ENCODE peak calls at places on chromosome 13, in nine cellular contexts. U, C, S, P, D, J, W, Z and X are unnamed samples.

GRCh38 chr13:113822956-113823744 is 40.7 kb downstream of the GAS6 start:
- DNase-seq in U (no peak), C (no peak), S (no peak), P (no peak), D (no peak), J (no peak), W (no peak), Z (no peak), X (no peak)

GRCh38 chr13:27919934-27920676 is at the start of gene PDX1:
- DNase-seq in U (no peak), C (peak), S (peak), P (no peak), D (peak), J (no peak), W (no peak), Z (no peak), X (no peak)

GRCh38 chr13:47420568-47420967 is 523.7 kb upstream of the HTR2A start:
- DNase-seq in U (peak), C (no peak), S (peak), P (no peak), D (no peak), J (peak), W (peak), Z (no peak), X (no peak)

GRCh38 chr13:97194473-97194872 is 27.7 kb upstream of the MBNL2 start:
- DNase-seq in U (peak), C (no peak), S (peak), P (no peak), D (no peak), J (no peak), W (peak), Z (peak), X (no peak)

GRCh38 chr13:94416454-94417080 is 62.9 kb downstream of the DCT start:
- DNase-seq in U (peak), C (peak), S (peak), P (no peak), D (no peak), J (peak), W (no peak), Z (no peak), X (no peak)

GRCh38 chr13:111219306-111219705 is 101.1 kb upstream of the TEX29 start:
- DNase-seq in U (peak), C (no peak), S (peak), P (peak), D (no peak), J (no peak), W (peak), Z (peak), X (no peak)

GRCh38 chr13:33487575-33488243 is 202.2 kb upstream of the STARD13 start:
- DNase-seq in U (peak), C (no peak), S (peak), P (no peak), D (no peak), J (peak), W (peak), Z (no peak), X (no peak)

GRCh38 chr13:76646946-76647345 is 239.3 kb downstream of the KCTD12 start:
- DNase-seq in U (peak), C (no peak), S (peak), P (no peak), D (no peak), J (no peak), W (peak), Z (no peak), X (no peak)

GRCh38 chr13:105346141-105346766 is 1189.2 kb downstream of the EFNB2 start:
- DNase-seq in U (peak), C (no peak), S (peak), P (peak), D (no peak), J (no peak), W (peak), Z (peak), X (no peak)

GRCh38 chr13:51370116-51370515 is 30.6 kb downstream of the SERPINE3 start:
- DNase-seq in U (peak), C (no peak), S (peak), P (no peak), D (no peak), J (no peak), W (no peak), Z (peak), X (no peak)

GRCh38 chr13:83452292-83452950 is 429.9 kb downstream of the SLITRK1 start:
- DNase-seq in U (no peak), C (no peak), S (no peak), P (no peak), D (no peak), J (no peak), W (no peak), Z (no peak), X (no peak)

GRCh38 chr13:102846261-102847015 is 606 bp downstream of the ERCC5 start:
- DNase-seq in U (peak), C (peak), S (peak), P (no peak), D (peak), J (peak), W (peak), Z (no peak), X (no peak)

GRCh38 chr13:26007774-26008173 is 44.0 kb downstream of the SHISA2 start:
- DNase-seq in U (no peak), C (no peak), S (no peak), P (no peak), D (no peak), J (no peak), W (no peak), Z (no peak), X (no peak)

GRCh38 chr13:77150651-77151050 is 123.7 kb upstream of the FBXL3 start:
- DNase-seq in U (no peak), C (no peak), S (no peak), P (no peak), D (no peak), J (no peak), W (no peak), Z (no peak), X (no peak)

GRCh38 chr13:95245072-95245471 is 56.2 kb downstream of the ABCC4 start:
- DNase-seq in U (no peak), C (no peak), S (no peak), P (no peak), D (peak), J (peak), W (no peak), Z (no peak), X (no peak)

GRCh38 chr13:48838193-48839000 is 137.3 kb upstream of the FNDC3A start:
- DNase-seq in U (peak), C (no peak), S (peak), P (peak), D (no peak), J (no peak), W (peak), Z (no peak), X (no peak)

GRCh38 chr13:33868343-33868994 is 50.5 kb downstream of the RFC3 start:
- DNase-seq in U (no peak), C (no peak), S (no peak), P (no peak), D (no peak), J (no peak), W (no peak), Z (no peak), X (no peak)

GRCh38 chr13:51234676-51235075 is 12.5 kb downstream of the FAM124A start:
- DNase-seq in U (no peak), C (no peak), S (no peak), P (no peak), D (no peak), J (no peak), W (no peak), Z (no peak), X (no peak)

GRCh38 chr13:39875111-39875510 is 219.6 kb downstream of the COG6 start:
- DNase-seq in U (peak), C (no peak), S (no peak), P (no peak), D (no peak), J (no peak), W (no peak), Z (no peak), X (no peak)

GRCh38 chr13:98396071-98396710 is 180.7 kb downstream of the STK24 start:
- DNase-seq in U (no peak), C (no peak), S (no peak), P (no peak), D (no peak), J (no peak), W (no peak), Z (no peak), X (no peak)

GRCh38 chr13:69155136-69155535 is 952.5 kb upstream of the ATXN8OS start:
- DNase-seq in U (no peak), C (no peak), S (no peak), P (no peak), D (no peak), J (no peak), W (no peak), Z (no peak), X (no peak)

GRCh38 chr13:24827799-24828198 is 63.8 kb downstream of the RNF17 start:
- DNase-seq in U (no peak), C (no peak), S (no peak), P (no peak), D (no peak), J (no peak), W (no peak), Z (no peak), X (no peak)

GRCh38 chr13:45333973-45334922 is 6.7 kb downstream of the TPT1 start:
- DNase-seq in U (peak), C (no peak), S (peak), P (no peak), D (no peak), J (no peak), W (peak), Z (no peak), X (no peak)

GRCh38 chr13:22594041-22594440 is 586.7 kb upstream of the SGCG start:
- DNase-seq in U (no peak), C (no peak), S (no peak), P (no peak), D (no peak), J (no peak), W (no peak), Z (no peak), X (no peak)

GRCh38 chr13:65095118-65095517 is 2135.0 kb downstream of the PCDH9 start:
- DNase-seq in U (no peak), C (no peak), S (no peak), P (no peak), D (no peak), J (no peak), W (no peak), Z (no peak), X (no peak)

GRCh38 chr13:40546047-40546446 is 120.4 kb downstream of the FOXO1 start:
- DNase-seq in U (no peak), C (no peak), S (no peak), P (no peak), D (no peak), J (no peak), W (no peak), Z (no peak), X (no peak)

GRCh38 chr13:105737688-105738087 is 797.8 kb downstream of the EFNB2 start:
- DNase-seq in U (no peak), C (no peak), S (no peak), P (no peak), D (no peak), J (no peak), W (no peak), Z (no peak), X (no peak)

GRCh38 chr13:28532226-28533048 is 37.5 kb upstream of the FLT1 start:
- DNase-seq in U (peak), C (peak), S (peak), P (no peak), D (no peak), J (no peak), W (no peak), Z (no peak), X (no peak)

GRCh38 chr13:42061943-42062342 is 13.5 kb downstream of the DGKH start:
- DNase-seq in U (no peak), C (no peak), S (no peak), P (no peak), D (no peak), J (no peak), W (no peak), Z (no peak), X (no peak)

GRCh38 chr13:21336609-21337008 is 122.5 kb downstream of the ZDHHC20 start:
- DNase-seq in U (no peak), C (no peak), S (no peak), P (no peak), D (peak), J (no peak), W (no peak), Z (no peak), X (no peak)

GRCh38 chr13:80086304-80086721 is 254.6 kb downstream of the SPRY2 start:
- DNase-seq in U (peak), C (no peak), S (no peak), P (no peak), D (no peak), J (no peak), W (no peak), Z (no peak), X (no peak)

GRCh38 chr13:100131863-100132574 is 43.1 kb downstream of the PCCA start:
- DNase-seq in U (peak), C (no peak), S (peak), P (peak), D (no peak), J (peak), W (peak), Z (peak), X (no peak)

GRCh38 chr13:97445504-97446187 is 11.7 kb downstream of the RAP2A start:
- DNase-seq in U (no peak), C (no peak), S (no peak), P (no peak), D (no peak), J (no peak), W (no peak), Z (no peak), X (no peak)

GRCh38 chr13:26618726-26619125 is 61.2 kb downstream of the WASF3 start:
- DNase-seq in U (no peak), C (no peak), S (no peak), P (no peak), D (no peak), J (no peak), W (no peak), Z (no peak), X (no peak)

GRCh38 chr13:108961542-108962125 is 332.2 kb downstream of the MYO16 start:
- DNase-seq in U (peak), C (no peak), S (peak), P (no peak), D (no peak), J (peak), W (peak), Z (no peak), X (no peak)

GRCh38 chr13:113345486-113345885 is 18.4 kb downstream of the GRTP1 start:
- DNase-seq in U (no peak), C (no peak), S (no peak), P (no peak), D (no peak), J (no peak), W (no peak), Z (no peak), X (no peak)

GRCh38 chr13:40539954-40540706 is 126.3 kb downstream of the FOXO1 start:
- DNase-seq in U (peak), C (no peak), S (peak), P (peak), D (no peak), J (no peak), W (peak), Z (peak), X (no peak)

GRCh38 chr13:97235549-97236206 is 13.5 kb downstream of the MBNL2 start:
- DNase-seq in U (no peak), C (no peak), S (no peak), P (no peak), D (no peak), J (no peak), W (no peak), Z (no peak), X (no peak)

GRCh38 chr13:97946951-97947588 is 6.4 kb upstream of the IPO5 start:
- DNase-seq in U (peak), C (no peak), S (peak), P (peak), D (no peak), J (no peak), W (peak), Z (peak), X (peak)